ENCODE peak calls at places on chromosomes 6 and 20, in ten cellular contexts. One of them, this sample, is unnamed.

GRCh38 chr6:101399627-101399955 is 6.1 kb downstream of the GRIK2 start:
- DNase-seq in adipocyte: no peak
- DNase-seq in heart right ventricle: no peak
- DNase-seq in transverse colon: no peak
- DNase-seq in CD8-positive, alpha-beta memory T cell: no peak
- DNase-seq in vagina: no peak
- DNase-seq in astrocyte: no peak
- DNase-seq in left lung: peak; percentile 47
- DNase-seq in AG09309: no peak
- DNase-seq in mucosa of descending colon: no peak
- DNase-seq in this sample: no peak

GRCh38 chr6:159935633-159936032 is 33.2 kb upstream of the IGF2R start:
- DNase-seq in adipocyte: peak; percentile 11
- DNase-seq in heart right ventricle: no peak
- DNase-seq in transverse colon: no peak
- DNase-seq in CD8-positive, alpha-beta memory T cell: no peak
- DNase-seq in vagina: no peak
- DNase-seq in astrocyte: peak; percentile 77
- DNase-seq in left lung: no peak
- DNase-seq in AG09309: no peak
- DNase-seq in mucosa of descending colon: no peak
- DNase-seq in this sample: peak; percentile 77

GRCh38 chr6:169070506-169071176 is 183.0 kb downstream of the THBS2 start:
- DNase-seq in adipocyte: peak; percentile 99
- DNase-seq in heart right ventricle: peak; percentile 61
- DNase-seq in transverse colon: peak; percentile 65
- DNase-seq in CD8-positive, alpha-beta memory T cell: no peak
- DNase-seq in vagina: peak; percentile 99
- DNase-seq in astrocyte: peak; percentile 100
- DNase-seq in left lung: no peak
- DNase-seq in AG09309: peak; percentile 100
- DNase-seq in mucosa of descending colon: peak; percentile 79
- DNase-seq in this sample: peak; percentile 100

GRCh38 chr6:49565261-49565660 is 14.8 kb downstream of the C6orf141 start:
- DNase-seq in adipocyte: no peak
- DNase-seq in heart right ventricle: no peak
- DNase-seq in transverse colon: no peak
- DNase-seq in CD8-positive, alpha-beta memory T cell: no peak
- DNase-seq in vagina: no peak
- DNase-seq in astrocyte: no peak
- DNase-seq in left lung: no peak
- DNase-seq in AG09309: no peak
- DNase-seq in mucosa of descending colon: no peak
- DNase-seq in this sample: no peak

GRCh38 chr6:157907651-157908050 is 74.0 kb upstream of the SYNJ2 start:
- DNase-seq in adipocyte: no peak
- DNase-seq in heart right ventricle: no peak
- DNase-seq in transverse colon: no peak
- DNase-seq in CD8-positive, alpha-beta memory T cell: no peak
- DNase-seq in vagina: no peak
- DNase-seq in astrocyte: no peak
- DNase-seq in left lung: no peak
- DNase-seq in AG09309: no peak
- DNase-seq in mucosa of descending colon: no peak
- DNase-seq in this sample: no peak

GRCh38 chr20:43736588-43737091 is 9.8 kb upstream of the GTSF1L start:
- DNase-seq in adipocyte: no peak
- DNase-seq in heart right ventricle: no peak
- DNase-seq in transverse colon: no peak
- DNase-seq in CD8-positive, alpha-beta memory T cell: no peak
- DNase-seq in vagina: no peak
- DNase-seq in astrocyte: no peak
- DNase-seq in left lung: no peak
- DNase-seq in AG09309: no peak
- DNase-seq in mucosa of descending colon: no peak
- DNase-seq in this sample: no peak

GRCh38 chr6:22364314-22364713 is 67.5 kb upstream of the PRL start:
- DNase-seq in adipocyte: peak; percentile 31
- DNase-seq in heart right ventricle: no peak
- DNase-seq in transverse colon: no peak
- DNase-seq in CD8-positive, alpha-beta memory T cell: no peak
- DNase-seq in vagina: no peak
- DNase-seq in astrocyte: no peak
- DNase-seq in left lung: no peak
- DNase-seq in AG09309: no peak
- DNase-seq in mucosa of descending colon: no peak
- DNase-seq in this sample: no peak

GRCh38 chr6:18837013-18837412 is 449.9 kb downstream of the RNF144B start:
- DNase-seq in adipocyte: no peak
- DNase-seq in heart right ventricle: no peak
- DNase-seq in transverse colon: no peak
- DNase-seq in CD8-positive, alpha-beta memory T cell: no peak
- DNase-seq in vagina: no peak
- DNase-seq in astrocyte: no peak
- DNase-seq in left lung: no peak
- DNase-seq in AG09309: no peak
- DNase-seq in mucosa of descending colon: no peak
- DNase-seq in this sample: no peak

GRCh38 chr6:106421491-106421890 is 61.0 kb downstream of the CRYBG1 start:
- DNase-seq in adipocyte: no peak
- DNase-seq in heart right ventricle: no peak
- DNase-seq in transverse colon: no peak
- DNase-seq in CD8-positive, alpha-beta memory T cell: no peak
- DNase-seq in vagina: no peak
- DNase-seq in astrocyte: peak; percentile 67
- DNase-seq in left lung: no peak
- DNase-seq in AG09309: no peak
- DNase-seq in mucosa of descending colon: no peak
- DNase-seq in this sample: peak; percentile 13

GRCh38 chr6:124961784-124962611 is at the start of gene RNF217:
- DNase-seq in adipocyte: peak; percentile 76
- DNase-seq in heart right ventricle: peak; percentile 71
- DNase-seq in transverse colon: peak; percentile 50
- DNase-seq in CD8-positive, alpha-beta memory T cell: no peak
- DNase-seq in vagina: no peak
- DNase-seq in astrocyte: peak; percentile 70
- DNase-seq in left lung: peak; percentile 88
- DNase-seq in AG09309: no peak
- DNase-seq in mucosa of descending colon: peak; percentile 73
- DNase-seq in this sample: peak; percentile 69

GRCh38 chr6:124958759-124959354 is 3.4 kb upstream of the RNF217 start:
- DNase-seq in adipocyte: no peak
- DNase-seq in heart right ventricle: no peak
- DNase-seq in transverse colon: no peak
- DNase-seq in CD8-positive, alpha-beta memory T cell: no peak
- DNase-seq in vagina: no peak
- DNase-seq in astrocyte: peak; percentile 84
- DNase-seq in left lung: no peak
- DNase-seq in AG09309: no peak
- DNase-seq in mucosa of descending colon: no peak
- DNase-seq in this sample: no peak

GRCh38 chr6:124961468-124961783 is 811 bp upstream of the RNF217 start:
- DNase-seq in adipocyte: no peak
- DNase-seq in heart right ventricle: no peak
- DNase-seq in transverse colon: no peak
- DNase-seq in CD8-positive, alpha-beta memory T cell: no peak
- DNase-seq in vagina: no peak
- DNase-seq in astrocyte: no peak
- DNase-seq in left lung: no peak
- DNase-seq in AG09309: no peak
- DNase-seq in mucosa of descending colon: no peak
- DNase-seq in this sample: no peak

GRCh38 chr6:124962617-124963415 is 579 bp downstream of the RNF217 start:
- DNase-seq in adipocyte: peak; percentile 66
- DNase-seq in heart right ventricle: peak; percentile 45
- DNase-seq in transverse colon: peak; percentile 49
- DNase-seq in CD8-positive, alpha-beta memory T cell: no peak
- DNase-seq in vagina: no peak
- DNase-seq in astrocyte: peak; percentile 24
- DNase-seq in left lung: peak; percentile 87
- DNase-seq in AG09309: no peak
- DNase-seq in mucosa of descending colon: peak; percentile 63
- DNase-seq in this sample: no peak

DNA sequence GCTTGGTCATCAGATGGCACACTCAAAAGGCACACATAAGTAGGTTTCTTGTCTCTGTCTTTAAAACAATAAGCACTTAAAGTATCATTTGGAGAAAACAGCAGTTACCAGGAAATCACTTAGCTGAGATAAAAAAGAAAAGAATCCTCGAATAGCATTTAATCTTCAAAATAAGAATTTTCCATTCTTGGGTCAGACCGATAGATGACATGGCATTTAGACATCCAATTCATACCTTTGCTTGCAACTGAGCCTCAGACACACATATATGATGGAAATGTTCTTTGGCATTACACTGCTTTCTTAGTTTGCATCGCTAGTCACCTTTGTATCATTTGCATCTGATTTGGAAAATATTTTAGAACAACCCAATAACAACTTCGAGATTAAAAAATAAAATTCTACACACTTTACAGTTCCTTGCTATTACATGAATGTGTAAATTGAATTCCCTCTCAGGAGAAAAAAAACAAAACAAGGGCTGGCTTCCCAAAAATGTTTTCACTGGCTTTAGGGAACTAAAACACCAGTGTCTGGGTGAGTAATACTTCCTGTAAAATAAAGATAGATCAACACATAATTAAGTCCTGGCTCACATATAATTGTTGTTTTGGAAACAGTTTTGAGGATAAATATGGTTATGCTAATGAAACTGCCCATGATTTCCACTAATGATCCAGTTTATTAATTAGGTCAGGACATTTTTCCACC is 1.3 kb upstream of the RNF217 start:
- DNase-seq in adipocyte: peak; percentile 50
- DNase-seq in heart right ventricle: no peak
- DNase-seq in transverse colon: no peak
- DNase-seq in CD8-positive, alpha-beta memory T cell: no peak
- DNase-seq in vagina: no peak
- DNase-seq in astrocyte: peak; percentile 27
- DNase-seq in left lung: no peak
- DNase-seq in AG09309: no peak
- DNase-seq in mucosa of descending colon: no peak
- DNase-seq in this sample: peak; percentile 35
- H3K4me3 ChIP-seq in adipocyte: peak overlapping the region; percentile 93
- H3K4me3 ChIP-seq in heart right ventricle: no peak overlapping the region
- H3K4me3 ChIP-seq in transverse colon: peak overlapping the region; percentile 90
- H3K4me3 ChIP-seq in CD8-positive, alpha-beta memory T cell: no peak overlapping the region
- H3K4me3 ChIP-seq in vagina: peak overlapping the region; percentile 83
- H3K4me3 ChIP-seq in astrocyte: peak overlapping the region; percentile 80
- H3K4me3 ChIP-seq in left lung: peak overlapping the region; percentile 78
- H3K4me3 ChIP-seq in AG09309: peak overlapping the region; percentile 81
- H3K4me3 ChIP-seq in mucosa of descending colon: no peak overlapping the region
- H3K4me3 ChIP-seq in this sample: peak overlapping the region; percentile 58

GRCh38 chr6:145842693-145843546 is 28.3 kb upstream of the FBXO30 start:
- DNase-seq in adipocyte: peak; percentile 82
- DNase-seq in heart right ventricle: no peak
- DNase-seq in transverse colon: no peak
- DNase-seq in CD8-positive, alpha-beta memory T cell: no peak
- DNase-seq in vagina: no peak
- DNase-seq in astrocyte: no peak
- DNase-seq in left lung: no peak
- DNase-seq in AG09309: peak; percentile 13
- DNase-seq in mucosa of descending colon: no peak
- DNase-seq in this sample: peak; percentile 27
- H3K4me3 ChIP-seq in adipocyte: peak overlapping the region; percentile 39
- H3K4me3 ChIP-seq in heart right ventricle: no peak overlapping the region
- H3K4me3 ChIP-seq in transverse colon: no peak overlapping the region
- H3K4me3 ChIP-seq in CD8-positive, alpha-beta memory T cell: no peak overlapping the region
- H3K4me3 ChIP-seq in vagina: no peak overlapping the region
- H3K4me3 ChIP-seq in astrocyte: no peak overlapping the region
- H3K4me3 ChIP-seq in left lung: no peak overlapping the region
- H3K4me3 ChIP-seq in AG09309: no peak overlapping the region
- H3K4me3 ChIP-seq in mucosa of descending colon: no peak overlapping the region
- H3K4me3 ChIP-seq in this sample: no peak overlapping the region

DNA sequence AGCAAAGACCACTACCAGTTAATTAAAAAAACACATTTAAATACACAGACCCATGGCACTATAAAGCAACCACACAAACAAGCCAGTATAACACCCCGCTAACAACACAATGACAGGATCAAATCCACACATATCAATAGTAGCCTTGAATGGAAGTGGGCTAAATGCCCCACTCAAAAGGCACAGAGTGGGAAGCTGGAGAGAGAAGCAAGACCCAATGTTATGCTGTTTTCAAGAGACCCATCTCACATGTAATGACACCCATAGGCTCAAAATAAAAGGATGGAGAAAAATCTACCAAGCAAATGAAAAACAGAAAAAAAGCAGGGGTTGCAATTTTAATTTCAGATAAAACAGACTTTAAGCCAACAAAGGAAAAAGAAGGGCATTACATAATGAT is 125.4 kb upstream of the PTCHD4 start:
- DNase-seq in adipocyte: no peak
- DNase-seq in heart right ventricle: no peak
- DNase-seq in transverse colon: no peak
- DNase-seq in CD8-positive, alpha-beta memory T cell: no peak
- DNase-seq in vagina: no peak
- DNase-seq in astrocyte: no peak
- DNase-seq in left lung: no peak
- DNase-seq in AG09309: no peak
- DNase-seq in mucosa of descending colon: no peak
- DNase-seq in this sample: no peak
- H3K4me3 ChIP-seq in adipocyte: no peak overlapping the region
- H3K4me3 ChIP-seq in heart right ventricle: no peak overlapping the region
- H3K4me3 ChIP-seq in transverse colon: no peak overlapping the region
- H3K4me3 ChIP-seq in CD8-positive, alpha-beta memory T cell: no peak overlapping the region
- H3K4me3 ChIP-seq in vagina: no peak overlapping the region
- H3K4me3 ChIP-seq in astrocyte: no peak overlapping the region
- H3K4me3 ChIP-seq in left lung: no peak overlapping the region
- H3K4me3 ChIP-seq in AG09309: no peak overlapping the region
- H3K4me3 ChIP-seq in mucosa of descending colon: no peak overlapping the region
- H3K4me3 ChIP-seq in this sample: no peak overlapping the region

GRCh38 chr20:63536997-63537524 is at the start of gene PTK6:
- DNase-seq in adipocyte: no peak
- DNase-seq in heart right ventricle: peak; percentile 47
- DNase-seq in transverse colon: peak; percentile 87
- DNase-seq in CD8-positive, alpha-beta memory T cell: peak; percentile 16
- DNase-seq in vagina: no peak
- DNase-seq in astrocyte: no peak
- DNase-seq in left lung: peak; percentile 94
- DNase-seq in AG09309: no peak
- DNase-seq in mucosa of descending colon: peak; percentile 92
- DNase-seq in this sample: no peak
- H3K4me3 ChIP-seq in adipocyte: no peak within 1 kb of the TSS
- H3K4me3 ChIP-seq in heart right ventricle: no peak within 1 kb of the TSS
- H3K4me3 ChIP-seq in transverse colon: peak within 1 kb of the TSS; percentile 46
- H3K4me3 ChIP-seq in CD8-positive, alpha-beta memory T cell: peak within 1 kb of the TSS; percentile 62
- H3K4me3 ChIP-seq in vagina: peak within 1 kb of the TSS; percentile 42
- H3K4me3 ChIP-seq in astrocyte: peak within 1 kb of the TSS; percentile 23
- H3K4me3 ChIP-seq in left lung: peak within 1 kb of the TSS; percentile 42
- H3K4me3 ChIP-seq in AG09309: peak within 1 kb of the TSS; percentile 26
- H3K4me3 ChIP-seq in mucosa of descending colon: peak within 1 kb of the TSS; percentile 42
- H3K4me3 ChIP-seq in this sample: peak within 1 kb of the TSS; percentile 36